ENCODE peak calls at places on chromosomes 6 and 20, in five cellular contexts. V is dorsolateral prefrontal cortex, O is lower lobe of right lung, Z is T-helper 2 cell, M is mesendoderm. Q is an unnamed sample.

GRCh38 chr20:49595811-49596545 is 28.0 kb upstream of the PTGIS start:
- DNase-seq in O (no peak), Z (peak), M (no peak), V (no peak), Q (no peak)

GRCh38 chr20:9038791-9039190 is 30.1 kb upstream of the PLCB4 start:
- DNase-seq in Z (no peak), M (no peak), O (no peak), V (no peak), Q (no peak)

GRCh38 chr6:34106421-34106820 is 39.5 kb downstream of the GRM4 start:
- DNase-seq in O (no peak), V (no peak), M (no peak), Z (no peak), Q (no peak)

GRCh38 chr6:53734473-53735299 is 60.1 kb upstream of the LRRC1 start:
- DNase-seq in Z (peak), M (peak), V (no peak), O (peak), Q (peak)

GRCh38 chr6:7389162-7389450 is 436 bp downstream of the CAGE1 start:
- DNase-seq in V (no peak), Z (no peak), M (no peak), O (no peak), Q (no peak)

GRCh38 chr20:57612436-57612835 is 7.8 kb downstream of the ZBP1 start:
- DNase-seq in Z (no peak), V (peak), O (no peak), M (no peak), Q (no peak)

GRCh38 chr20:52427960-52428359 is 236.4 kb upstream of the ZFP64 start:
- DNase-seq in O (no peak), Z (no peak), M (no peak), V (no peak), Q (no peak)

GRCh38 chr6:30720738-30721197 is 616 bp downstream of the TUBB start:
- DNase-seq in M (peak), Z (peak), V (no peak), O (peak), Q (peak)

GRCh38 chr20:9287062-9287461 is 218.2 kb downstream of the PLCB4 start:
- DNase-seq in Z (no peak), O (no peak), M (no peak), V (no peak), Q (no peak)

Q was measured in Right ventricle myocardium superior.